ENCODE peak calls at places on chromosomes 2 and 18, in eight cellular contexts. One of them, this sample, is unnamed.

GRCh38 chr18:22459491-22459890 is 41.8 kb upstream of the CTAGE1 start:
- DNase-seq in tibial nerve: no peak
- DNase-seq in CD8-positive, alpha-beta T cell: no peak
- DNase-seq in heart right ventricle: no peak
- DNase-seq in tibial artery: no peak
- DNase-seq in CD8-positive, alpha-beta memory T cell: no peak
- DNase-seq in body of pancreas: no peak
- DNase-seq in mesenchymal stem cell: no peak
- DNase-seq in this sample: no peak

GRCh38 chr2:127138281-127138680 is 31.3 kb upstream of the BIN1 start:
- DNase-seq in mesenchymal stem cell: no peak
- DNase-seq in body of pancreas: no peak
- DNase-seq in CD8-positive, alpha-beta memory T cell: no peak
- DNase-seq in CD8-positive, alpha-beta T cell: no peak
- DNase-seq in tibial artery: no peak
- DNase-seq in heart right ventricle: no peak
- DNase-seq in tibial nerve: no peak
- DNase-seq in this sample: no peak

GRCh38 chr2:158967731-158968395 is 577 bp upstream of the TANC1 start:
- DNase-seq in body of pancreas: peak
- DNase-seq in mesenchymal stem cell: peak
- DNase-seq in CD8-positive, alpha-beta memory T cell: no peak
- DNase-seq in CD8-positive, alpha-beta T cell: no peak
- DNase-seq in tibial artery: peak
- DNase-seq in tibial nerve: peak
- DNase-seq in heart right ventricle: peak
- DNase-seq in this sample: peak

GRCh38 chr2:237639441-237640220 is 12.2 kb downstream of the LRRFIP1 start:
- DNase-seq in mesenchymal stem cell: no peak
- DNase-seq in tibial nerve: no peak
- DNase-seq in body of pancreas: no peak
- DNase-seq in CD8-positive, alpha-beta memory T cell: no peak
- DNase-seq in CD8-positive, alpha-beta T cell: no peak
- DNase-seq in heart right ventricle: no peak
- DNase-seq in tibial artery: no peak
- DNase-seq in this sample: no peak

GRCh38 chr18:69838620-69839411 is 108.9 kb downstream of the CD226 start:
- DNase-seq in mesenchymal stem cell: no peak
- DNase-seq in tibial nerve: no peak
- DNase-seq in body of pancreas: no peak
- DNase-seq in heart right ventricle: no peak
- DNase-seq in tibial artery: no peak
- DNase-seq in CD8-positive, alpha-beta memory T cell: no peak
- DNase-seq in CD8-positive, alpha-beta T cell: no peak
- DNase-seq in this sample: no peak

GRCh38 chr2:188922191-188922590 is 52.0 kb upstream of the COL3A1 start:
- DNase-seq in mesenchymal stem cell: no peak
- DNase-seq in tibial nerve: no peak
- DNase-seq in tibial artery: no peak
- DNase-seq in CD8-positive, alpha-beta T cell: no peak
- DNase-seq in body of pancreas: no peak
- DNase-seq in heart right ventricle: no peak
- DNase-seq in CD8-positive, alpha-beta memory T cell: no peak
- DNase-seq in this sample: no peak

GRCh38 chr2:224180810-224181209 is 141.7 kb upstream of the SERPINE2 start:
- DNase-seq in heart right ventricle: no peak
- DNase-seq in mesenchymal stem cell: no peak
- DNase-seq in tibial nerve: no peak
- DNase-seq in CD8-positive, alpha-beta T cell: no peak
- DNase-seq in CD8-positive, alpha-beta memory T cell: no peak
- DNase-seq in tibial artery: no peak
- DNase-seq in body of pancreas: no peak
- DNase-seq in this sample: no peak

GRCh38 chr2:54604771-54605350 is 118.6 kb upstream of the EML6 start:
- DNase-seq in CD8-positive, alpha-beta T cell: no peak
- DNase-seq in CD8-positive, alpha-beta memory T cell: no peak
- DNase-seq in heart right ventricle: no peak
- DNase-seq in body of pancreas: no peak
- DNase-seq in mesenchymal stem cell: no peak
- DNase-seq in tibial nerve: no peak
- DNase-seq in tibial artery: no peak
- DNase-seq in this sample: no peak

GRCh38 chr2:15561574-15562344 is 625 bp upstream of the NBAS start:
- DNase-seq in tibial artery: no peak
- DNase-seq in CD8-positive, alpha-beta memory T cell: peak
- DNase-seq in mesenchymal stem cell: no peak
- DNase-seq in body of pancreas: peak
- DNase-seq in tibial nerve: no peak
- DNase-seq in heart right ventricle: no peak
- DNase-seq in CD8-positive, alpha-beta T cell: peak
- DNase-seq in this sample: no peak

GRCh38 chr2:74719066-74719465 is 65.0 kb downstream of the SEMA4F start:
- DNase-seq in mesenchymal stem cell: no peak
- DNase-seq in CD8-positive, alpha-beta memory T cell: no peak
- DNase-seq in heart right ventricle: no peak
- DNase-seq in tibial nerve: no peak
- DNase-seq in CD8-positive, alpha-beta T cell: no peak
- DNase-seq in tibial artery: no peak
- DNase-seq in body of pancreas: no peak
- DNase-seq in this sample: no peak

GRCh38 chr2:231933916-231934401 is 7.8 kb upstream of the NPPC start:
- DNase-seq in heart right ventricle: peak
- DNase-seq in tibial artery: no peak
- DNase-seq in CD8-positive, alpha-beta T cell: no peak
- DNase-seq in tibial nerve: no peak
- DNase-seq in CD8-positive, alpha-beta memory T cell: no peak
- DNase-seq in mesenchymal stem cell: no peak
- DNase-seq in body of pancreas: no peak
- DNase-seq in this sample: peak

GRCh38 chr2:9757430-9758287 is 85.6 kb upstream of the TAF1B start:
- DNase-seq in tibial nerve: no peak
- DNase-seq in CD8-positive, alpha-beta T cell: no peak
- DNase-seq in mesenchymal stem cell: peak
- DNase-seq in heart right ventricle: no peak
- DNase-seq in CD8-positive, alpha-beta memory T cell: no peak
- DNase-seq in tibial artery: no peak
- DNase-seq in body of pancreas: no peak
- DNase-seq in this sample: no peak
- H3K4me3 ChIP-seq in tibial nerve: peak
- H3K4me3 ChIP-seq in CD8-positive, alpha-beta T cell: no peak
- H3K4me3 ChIP-seq in mesenchymal stem cell: peak
- H3K4me3 ChIP-seq in heart right ventricle: peak
- H3K4me3 ChIP-seq in CD8-positive, alpha-beta memory T cell: no peak
- H3K4me3 ChIP-seq in tibial artery: peak
- H3K4me3 ChIP-seq in body of pancreas: no peak
- H3K4me3 ChIP-seq in this sample: peak

GRCh38 chr2:239327536-239328305 is 73.1 kb downstream of the HDAC4 start:
- DNase-seq in body of pancreas: peak
- DNase-seq in heart right ventricle: no peak
- DNase-seq in CD8-positive, alpha-beta memory T cell: no peak
- DNase-seq in CD8-positive, alpha-beta T cell: no peak
- DNase-seq in tibial nerve: no peak
- DNase-seq in tibial artery: peak
- DNase-seq in mesenchymal stem cell: no peak
- DNase-seq in this sample: no peak
- H3K27ac ChIP-seq in body of pancreas: no peak
- H3K27ac ChIP-seq in heart right ventricle: peak
- H3K27ac ChIP-seq in CD8-positive, alpha-beta memory T cell: no peak
- H3K27ac ChIP-seq in CD8-positive, alpha-beta T cell: peak
- H3K27ac ChIP-seq in tibial nerve: peak
- H3K27ac ChIP-seq in tibial artery: peak
- H3K27ac ChIP-seq in mesenchymal stem cell: no peak
- H3K27ac ChIP-seq in this sample: peak

GRCh38 chr2:25170888-25171287 is 2.5 kb upstream of the POMC start:
- DNase-seq in tibial nerve: no peak
- DNase-seq in mesenchymal stem cell: no peak
- DNase-seq in tibial artery: no peak
- DNase-seq in heart right ventricle: no peak
- DNase-seq in CD8-positive, alpha-beta memory T cell: no peak
- DNase-seq in body of pancreas: no peak
- DNase-seq in CD8-positive, alpha-beta T cell: no peak
- DNase-seq in this sample: no peak

GRCh38 chr2:25169073-25169470 is 692 bp upstream of the POMC start:
- DNase-seq in tibial nerve: no peak
- DNase-seq in mesenchymal stem cell: no peak
- DNase-seq in CD8-positive, alpha-beta T cell: no peak
- DNase-seq in body of pancreas: no peak
- DNase-seq in tibial artery: no peak
- DNase-seq in CD8-positive, alpha-beta memory T cell: no peak
- DNase-seq in heart right ventricle: no peak
- DNase-seq in this sample: no peak

GRCh38 chr2:25164526-25164925 is 3.9 kb downstream of the POMC start:
- DNase-seq in heart right ventricle: no peak
- DNase-seq in CD8-positive, alpha-beta memory T cell: no peak
- DNase-seq in mesenchymal stem cell: no peak
- DNase-seq in tibial nerve: no peak
- DNase-seq in tibial artery: no peak
- DNase-seq in CD8-positive, alpha-beta T cell: no peak
- DNase-seq in body of pancreas: no peak
- DNase-seq in this sample: no peak

GRCh38 chr2:25165992-25166618 is 2.3 kb downstream of the POMC start:
- DNase-seq in body of pancreas: peak
- DNase-seq in tibial nerve: no peak
- DNase-seq in CD8-positive, alpha-beta T cell: peak
- DNase-seq in heart right ventricle: peak
- DNase-seq in mesenchymal stem cell: no peak
- DNase-seq in tibial artery: no peak
- DNase-seq in CD8-positive, alpha-beta memory T cell: peak
- DNase-seq in this sample: no peak

DNA sequence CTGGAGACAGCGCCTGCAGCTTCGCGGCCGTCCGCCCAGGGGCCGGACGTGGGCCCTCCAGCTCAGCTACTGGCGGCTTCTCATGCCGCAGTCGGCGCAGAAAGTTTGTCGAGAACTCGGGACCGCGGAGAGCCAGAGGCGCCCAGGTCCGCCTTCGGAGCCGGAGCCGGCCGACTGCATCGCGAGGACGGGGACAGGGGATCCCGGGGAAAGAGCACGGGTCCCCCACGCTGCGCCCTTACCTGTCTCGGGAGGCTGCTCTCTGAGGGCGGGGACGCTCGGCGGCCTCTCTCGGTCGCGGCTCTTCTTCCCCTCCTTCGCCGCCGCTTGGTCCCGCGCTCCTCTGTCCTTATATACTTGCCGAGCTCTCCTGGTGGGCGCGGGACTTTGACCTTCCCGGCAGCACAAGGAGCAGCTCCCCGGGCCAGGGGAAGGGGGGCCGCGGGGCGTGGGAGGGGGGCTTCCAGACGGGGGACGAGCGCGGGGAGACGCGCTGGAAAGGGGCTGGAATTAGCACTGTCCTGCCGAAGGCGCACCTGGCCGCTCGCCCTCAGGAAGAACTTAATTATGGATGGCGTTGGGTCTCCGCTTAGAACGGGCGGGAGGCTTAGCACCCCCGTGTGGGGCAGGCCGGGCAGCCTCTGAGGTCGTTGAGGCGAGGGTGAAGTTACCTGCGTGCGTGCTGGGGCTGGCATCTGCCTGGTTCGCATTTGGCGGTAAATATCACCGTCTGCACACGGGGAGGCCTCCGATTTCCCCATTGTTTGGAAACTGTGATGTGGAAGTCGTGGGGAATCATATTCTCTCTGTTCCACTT is at the start of gene POMC:
- DNase-seq in mesenchymal stem cell: peak
- DNase-seq in body of pancreas: peak
- DNase-seq in tibial nerve: no peak
- DNase-seq in CD8-positive, alpha-beta T cell: peak
- DNase-seq in CD8-positive, alpha-beta memory T cell: peak
- DNase-seq in tibial artery: no peak
- DNase-seq in heart right ventricle: peak
- DNase-seq in this sample: no peak
- H3K4me3 ChIP-seq in mesenchymal stem cell: peak
- H3K4me3 ChIP-seq in body of pancreas: peak
- H3K4me3 ChIP-seq in tibial nerve: peak
- H3K4me3 ChIP-seq in CD8-positive, alpha-beta T cell: peak
- H3K4me3 ChIP-seq in CD8-positive, alpha-beta memory T cell: peak
- H3K4me3 ChIP-seq in tibial artery: peak
- H3K4me3 ChIP-seq in heart right ventricle: peak
- H3K4me3 ChIP-seq in this sample: peak

GRCh38 chr18:76980663-76981387 is 151.8 kb downstream of the MBP start:
- DNase-seq in body of pancreas: no peak
- DNase-seq in tibial nerve: no peak
- DNase-seq in mesenchymal stem cell: no peak
- DNase-seq in tibial artery: no peak
- DNase-seq in CD8-positive, alpha-beta memory T cell: no peak
- DNase-seq in heart right ventricle: no peak
- DNase-seq in CD8-positive, alpha-beta T cell: peak
- DNase-seq in this sample: no peak
- H3K27ac ChIP-seq in body of pancreas: no peak
- H3K27ac ChIP-seq in tibial nerve: peak
- H3K27ac ChIP-seq in mesenchymal stem cell: no peak
- H3K27ac ChIP-seq in tibial artery: no peak
- H3K27ac ChIP-seq in CD8-positive, alpha-beta memory T cell: no peak
- H3K27ac ChIP-seq in heart right ventricle: no peak
- H3K27ac ChIP-seq in CD8-positive, alpha-beta T cell: no peak
- H3K27ac ChIP-seq in this sample: no peak

GRCh38 chr2:8681786-8682692 is at the start of gene ID2:
- DNase-seq in mesenchymal stem cell: peak
- DNase-seq in heart right ventricle: peak
- DNase-seq in CD8-positive, alpha-beta memory T cell: peak
- DNase-seq in body of pancreas: peak
- DNase-seq in tibial nerve: peak
- DNase-seq in tibial artery: peak
- DNase-seq in CD8-positive, alpha-beta T cell: peak
- DNase-seq in this sample: peak

GRCh38 chr2:8678731-8679566 is 2.9 kb upstream of the ID2 start:
- DNase-seq in heart right ventricle: peak
- DNase-seq in tibial nerve: peak
- DNase-seq in body of pancreas: peak
- DNase-seq in CD8-positive, alpha-beta memory T cell: peak
- DNase-seq in mesenchymal stem cell: peak
- DNase-seq in tibial artery: peak
- DNase-seq in CD8-positive, alpha-beta T cell: peak
- DNase-seq in this sample: peak

GRCh38 chr2:8680931-8681760 is 710 bp upstream of the ID2 start:
- DNase-seq in CD8-positive, alpha-beta T cell: peak
- DNase-seq in mesenchymal stem cell: peak
- DNase-seq in tibial nerve: no peak
- DNase-seq in heart right ventricle: peak
- DNase-seq in body of pancreas: peak
- DNase-seq in CD8-positive, alpha-beta memory T cell: peak
- DNase-seq in tibial artery: peak
- DNase-seq in this sample: peak

GRCh38 chr2:8679567-8679826 is 2.4 kb upstream of the ID2 start:
- DNase-seq in CD8-positive, alpha-beta memory T cell: no peak
- DNase-seq in CD8-positive, alpha-beta T cell: no peak
- DNase-seq in mesenchymal stem cell: no peak
- DNase-seq in body of pancreas: no peak
- DNase-seq in heart right ventricle: no peak
- DNase-seq in tibial artery: no peak
- DNase-seq in tibial nerve: no peak
- DNase-seq in this sample: no peak

GRCh38 chr2:8679827-8680731 is 1.8 kb upstream of the ID2 start:
- DNase-seq in body of pancreas: peak
- DNase-seq in heart right ventricle: peak
- DNase-seq in mesenchymal stem cell: peak
- DNase-seq in CD8-positive, alpha-beta T cell: no peak
- DNase-seq in tibial artery: peak
- DNase-seq in tibial nerve: no peak
- DNase-seq in CD8-positive, alpha-beta memory T cell: no peak
- DNase-seq in this sample: peak
- H3K4me3 ChIP-seq in body of pancreas: no peak
- H3K4me3 ChIP-seq in heart right ventricle: peak
- H3K4me3 ChIP-seq in mesenchymal stem cell: peak
- H3K4me3 ChIP-seq in CD8-positive, alpha-beta T cell: peak
- H3K4me3 ChIP-seq in tibial artery: peak
- H3K4me3 ChIP-seq in tibial nerve: peak
- H3K4me3 ChIP-seq in CD8-positive, alpha-beta memory T cell: peak
- H3K4me3 ChIP-seq in this sample: peak

This sample was measured in left lung.